ENCODE peak calls at places on chromosomes 1 and 21, in seven cellular contexts. One of them, this sample, is unnamed.

GRCh38 chr1:199079994-199080393 is 441.2 kb downstream of the PTPRC start:
- DNase-seq in endodermal cell: no peak
- DNase-seq in heart right ventricle: no peak
- DNase-seq in CD8-positive, alpha-beta T cell: no peak
- DNase-seq in IMR-90: no peak
- DNase-seq in colonic mucosa: no peak
- DNase-seq in SJCRH30: no peak
- DNase-seq in this sample: no peak

GRCh38 chr1:11719313-11720032 is 16.5 kb upstream of the AGTRAP start:
- DNase-seq in IMR-90: peak
- DNase-seq in CD8-positive, alpha-beta T cell: peak
- DNase-seq in endodermal cell: peak
- DNase-seq in SJCRH30: peak
- DNase-seq in colonic mucosa: peak
- DNase-seq in heart right ventricle: peak
- DNase-seq in this sample: peak

GRCh38 chr1:61079276-61079897 is 3.0 kb upstream of the NFIA start:
- DNase-seq in endodermal cell: no peak
- DNase-seq in heart right ventricle: no peak
- DNase-seq in SJCRH30: peak
- DNase-seq in CD8-positive, alpha-beta T cell: no peak
- DNase-seq in IMR-90: no peak
- DNase-seq in colonic mucosa: peak
- DNase-seq in this sample: no peak

GRCh38 chr1:36149237-36149972 is at the start of gene TRAPPC3:
- DNase-seq in IMR-90: peak
- DNase-seq in heart right ventricle: peak
- DNase-seq in SJCRH30: peak
- DNase-seq in colonic mucosa: peak
- DNase-seq in endodermal cell: peak
- DNase-seq in CD8-positive, alpha-beta T cell: peak
- DNase-seq in this sample: peak

GRCh38 chr1:59669752-59670312 is 144.9 kb upstream of the HOOK1 start:
- DNase-seq in colonic mucosa: no peak
- DNase-seq in endodermal cell: peak
- DNase-seq in IMR-90: peak
- DNase-seq in CD8-positive, alpha-beta T cell: no peak
- DNase-seq in SJCRH30: peak
- DNase-seq in heart right ventricle: peak
- DNase-seq in this sample: no peak

GRCh38 chr1:191831572-191831971 is 326.7 kb upstream of the RGS18 start:
- DNase-seq in IMR-90: no peak
- DNase-seq in endodermal cell: no peak
- DNase-seq in SJCRH30: no peak
- DNase-seq in CD8-positive, alpha-beta T cell: no peak
- DNase-seq in heart right ventricle: no peak
- DNase-seq in colonic mucosa: no peak
- DNase-seq in this sample: no peak

GRCh38 chr1:39283858-39284257 is 79.4 kb downstream of the MACF1 start:
- DNase-seq in CD8-positive, alpha-beta T cell: no peak
- DNase-seq in colonic mucosa: no peak
- DNase-seq in SJCRH30: no peak
- DNase-seq in IMR-90: no peak
- DNase-seq in heart right ventricle: no peak
- DNase-seq in endodermal cell: no peak
- DNase-seq in this sample: no peak

GRCh38 chr21:45799765-45800338 is 156.3 kb downstream of the PCBP3 start:
- DNase-seq in SJCRH30: no peak
- DNase-seq in heart right ventricle: no peak
- DNase-seq in IMR-90: no peak
- DNase-seq in colonic mucosa: no peak
- DNase-seq in CD8-positive, alpha-beta T cell: no peak
- DNase-seq in endodermal cell: no peak
- DNase-seq in this sample: no peak

GRCh38 chr1:228513244-228513900 is 26.2 kb downstream of the RNF187 start:
- DNase-seq in CD8-positive, alpha-beta T cell: no peak
- DNase-seq in endodermal cell: no peak
- DNase-seq in IMR-90: no peak
- DNase-seq in colonic mucosa: no peak
- DNase-seq in SJCRH30: no peak
- DNase-seq in heart right ventricle: no peak
- DNase-seq in this sample: no peak

GRCh38 chr21:40047993-40048730 is 180.9 kb downstream of the PCP4 start:
- DNase-seq in heart right ventricle: no peak
- DNase-seq in endodermal cell: no peak
- DNase-seq in IMR-90: no peak
- DNase-seq in CD8-positive, alpha-beta T cell: no peak
- DNase-seq in colonic mucosa: no peak
- DNase-seq in SJCRH30: no peak
- DNase-seq in this sample: no peak

GRCh38 chr21:41186763-41187536 is 19.0 kb downstream of the BACE2 start:
- DNase-seq in heart right ventricle: no peak
- DNase-seq in CD8-positive, alpha-beta T cell: no peak
- DNase-seq in IMR-90: no peak
- DNase-seq in SJCRH30: no peak
- DNase-seq in colonic mucosa: no peak
- DNase-seq in endodermal cell: peak
- DNase-seq in this sample: no peak

GRCh38 chr1:182495693-182496092 is 45.7 kb downstream of the RGSL1 start:
- DNase-seq in colonic mucosa: no peak
- DNase-seq in endodermal cell: no peak
- DNase-seq in IMR-90: no peak
- DNase-seq in heart right ventricle: no peak
- DNase-seq in CD8-positive, alpha-beta T cell: no peak
- DNase-seq in SJCRH30: no peak
- DNase-seq in this sample: no peak

GRCh38 chr1:186086583-186086982 is 288.5 kb downstream of the TPR start:
- DNase-seq in colonic mucosa: no peak
- DNase-seq in heart right ventricle: no peak
- DNase-seq in IMR-90: no peak
- DNase-seq in SJCRH30: no peak
- DNase-seq in endodermal cell: no peak
- DNase-seq in CD8-positive, alpha-beta T cell: no peak
- DNase-seq in this sample: no peak

GRCh38 chr1:11700655-11701467 is 9.4 kb downstream of the DRAXIN start:
- DNase-seq in heart right ventricle: no peak
- DNase-seq in endodermal cell: no peak
- DNase-seq in colonic mucosa: no peak
- DNase-seq in IMR-90: no peak
- DNase-seq in SJCRH30: peak
- DNase-seq in CD8-positive, alpha-beta T cell: no peak
- DNase-seq in this sample: no peak

GRCh38 chr1:145872421-145872891 is 13.2 kb downstream of the ANKRD35 start:
- DNase-seq in SJCRH30: no peak
- DNase-seq in heart right ventricle: peak
- DNase-seq in colonic mucosa: peak
- DNase-seq in CD8-positive, alpha-beta T cell: no peak
- DNase-seq in endodermal cell: peak
- DNase-seq in IMR-90: peak
- DNase-seq in this sample: peak

GRCh38 chr1:68147534-68147933 is 84.8 kb downstream of the WLS start:
- DNase-seq in heart right ventricle: no peak
- DNase-seq in colonic mucosa: no peak
- DNase-seq in endodermal cell: peak
- DNase-seq in IMR-90: no peak
- DNase-seq in CD8-positive, alpha-beta T cell: no peak
- DNase-seq in SJCRH30: no peak
- DNase-seq in this sample: no peak

GRCh38 chr1:212638419-212639151 is 30.0 kb downstream of the ATF3 start:
- DNase-seq in SJCRH30: no peak
- DNase-seq in endodermal cell: no peak
- DNase-seq in IMR-90: peak
- DNase-seq in heart right ventricle: peak
- DNase-seq in CD8-positive, alpha-beta T cell: no peak
- DNase-seq in colonic mucosa: no peak
- DNase-seq in this sample: no peak

GRCh38 chr1:198922638-198923430 is 284.0 kb downstream of the PTPRC start:
- DNase-seq in IMR-90: no peak
- DNase-seq in endodermal cell: no peak
- DNase-seq in colonic mucosa: no peak
- DNase-seq in heart right ventricle: no peak
- DNase-seq in SJCRH30: no peak
- DNase-seq in CD8-positive, alpha-beta T cell: no peak
- DNase-seq in this sample: no peak

GRCh38 chr1:26401891-26402290 is 8.7 kb upstream of the LIN28A start:
- DNase-seq in colonic mucosa: no peak
- DNase-seq in IMR-90: no peak
- DNase-seq in endodermal cell: no peak
- DNase-seq in CD8-positive, alpha-beta T cell: no peak
- DNase-seq in SJCRH30: no peak
- DNase-seq in heart right ventricle: no peak
- DNase-seq in this sample: no peak

GRCh38 chr1:159598196-159598595 is 10.6 kb downstream of the APCS start:
- DNase-seq in endodermal cell: no peak
- DNase-seq in colonic mucosa: no peak
- DNase-seq in SJCRH30: peak
- DNase-seq in CD8-positive, alpha-beta T cell: no peak
- DNase-seq in heart right ventricle: no peak
- DNase-seq in IMR-90: peak
- DNase-seq in this sample: no peak
- H3K27ac ChIP-seq in endodermal cell: no peak
- H3K27ac ChIP-seq in colonic mucosa: no peak
- H3K27ac ChIP-seq in SJCRH30: peak
- H3K27ac ChIP-seq in CD8-positive, alpha-beta T cell: no peak
- H3K27ac ChIP-seq in heart right ventricle: no peak
- H3K27ac ChIP-seq in IMR-90: peak
- H3K27ac ChIP-seq in this sample: no peak

DNA sequence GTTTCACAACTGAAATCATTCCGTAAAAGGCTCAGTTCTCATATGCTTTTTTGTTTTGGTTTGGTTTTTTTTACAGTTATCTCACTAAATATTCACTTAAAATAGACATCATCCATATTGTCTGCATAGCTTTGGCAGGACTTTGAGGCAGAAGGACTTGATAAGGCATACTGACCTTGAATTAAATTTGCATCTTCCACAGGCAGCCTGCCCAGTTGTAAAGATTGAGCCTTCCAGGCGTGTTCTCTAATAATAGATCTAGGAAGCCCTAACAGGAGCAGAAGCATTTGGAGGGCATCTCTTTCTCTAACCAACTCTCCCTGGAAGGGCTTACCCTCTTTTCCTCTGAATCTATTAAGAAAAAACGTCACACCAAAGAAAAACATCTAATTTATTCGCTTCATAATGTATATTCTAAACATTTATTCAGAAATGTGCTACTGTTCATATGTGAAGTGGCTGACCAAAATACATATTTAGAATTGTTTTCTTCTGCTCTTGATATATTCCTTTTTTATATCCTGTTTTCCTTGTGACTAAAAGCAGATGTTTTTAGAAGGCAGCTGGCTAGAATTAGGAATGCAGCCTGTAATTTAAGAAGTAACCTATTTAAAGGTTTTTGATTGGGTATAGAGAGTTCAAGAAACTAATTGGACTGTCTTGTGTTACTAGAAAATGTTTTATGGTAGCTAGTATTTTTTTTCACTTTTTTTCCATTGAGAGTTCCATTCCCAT is 20.2 kb downstream of the DESI2 start:
- DNase-seq in endodermal cell: no peak
- DNase-seq in SJCRH30: no peak
- DNase-seq in heart right ventricle: peak
- DNase-seq in IMR-90: peak
- DNase-seq in CD8-positive, alpha-beta T cell: no peak
- DNase-seq in colonic mucosa: no peak
- DNase-seq in this sample: no peak
- H3K27ac ChIP-seq in endodermal cell: no peak
- H3K27ac ChIP-seq in SJCRH30: peak
- H3K27ac ChIP-seq in heart right ventricle: peak
- H3K27ac ChIP-seq in IMR-90: no peak
- H3K27ac ChIP-seq in CD8-positive, alpha-beta T cell: no peak
- H3K27ac ChIP-seq in colonic mucosa: no peak
- H3K27ac ChIP-seq in this sample: peak

DNA sequence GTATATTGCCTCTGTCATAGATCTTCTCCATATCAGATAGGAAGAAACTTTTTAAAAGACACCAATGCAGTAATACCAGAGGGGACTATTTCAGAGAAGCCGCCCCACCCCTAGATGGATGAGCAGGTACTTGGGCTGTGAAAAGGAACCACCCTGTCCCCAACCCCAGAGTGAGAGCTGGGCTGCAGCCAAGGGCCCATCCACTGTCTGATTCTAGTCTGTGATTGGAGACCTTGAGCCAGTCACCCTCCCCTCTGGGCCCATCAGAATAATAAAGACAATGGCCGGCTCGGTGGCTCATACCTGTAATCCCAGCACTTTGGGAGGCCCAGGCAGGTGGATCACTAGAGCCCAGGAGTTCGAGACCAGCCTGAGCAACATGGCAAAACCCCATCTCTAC is 5.0 kb downstream of the CLEC20A start:
- DNase-seq in endodermal cell: no peak
- DNase-seq in heart right ventricle: no peak
- DNase-seq in colonic mucosa: no peak
- DNase-seq in SJCRH30: no peak
- DNase-seq in IMR-90: no peak
- DNase-seq in CD8-positive, alpha-beta T cell: no peak
- DNase-seq in this sample: peak
- H3K27ac ChIP-seq in endodermal cell: no peak
- H3K27ac ChIP-seq in heart right ventricle: no peak
- H3K27ac ChIP-seq in colonic mucosa: no peak
- H3K27ac ChIP-seq in SJCRH30: no peak
- H3K27ac ChIP-seq in IMR-90: no peak
- H3K27ac ChIP-seq in CD8-positive, alpha-beta T cell: no peak
- H3K27ac ChIP-seq in this sample: no peak

GRCh38 chr1:29094433-29094832 is 29.3 kb downstream of the TMEM200B start:
- DNase-seq in colonic mucosa: no peak
- DNase-seq in endodermal cell: no peak
- DNase-seq in IMR-90: no peak
- DNase-seq in heart right ventricle: no peak
- DNase-seq in SJCRH30: no peak
- DNase-seq in CD8-positive, alpha-beta T cell: no peak
- DNase-seq in this sample: no peak

GRCh38 chr1:29100487-29100886 is 23.2 kb downstream of the TMEM200B start:
- DNase-seq in IMR-90: no peak
- DNase-seq in colonic mucosa: no peak
- DNase-seq in heart right ventricle: no peak
- DNase-seq in SJCRH30: no peak
- DNase-seq in endodermal cell: no peak
- DNase-seq in CD8-positive, alpha-beta T cell: no peak
- DNase-seq in this sample: no peak

GRCh38 chr1:29096255-29096896 is 27.3 kb downstream of the TMEM200B start:
- DNase-seq in IMR-90: no peak
- DNase-seq in colonic mucosa: no peak
- DNase-seq in endodermal cell: no peak
- DNase-seq in CD8-positive, alpha-beta T cell: no peak
- DNase-seq in SJCRH30: no peak
- DNase-seq in heart right ventricle: no peak
- DNase-seq in this sample: no peak

GRCh38 chr1:29094954-29095353 is 28.7 kb downstream of the TMEM200B start:
- DNase-seq in SJCRH30: no peak
- DNase-seq in CD8-positive, alpha-beta T cell: no peak
- DNase-seq in heart right ventricle: no peak
- DNase-seq in endodermal cell: no peak
- DNase-seq in IMR-90: no peak
- DNase-seq in colonic mucosa: no peak
- DNase-seq in this sample: no peak

DNA sequence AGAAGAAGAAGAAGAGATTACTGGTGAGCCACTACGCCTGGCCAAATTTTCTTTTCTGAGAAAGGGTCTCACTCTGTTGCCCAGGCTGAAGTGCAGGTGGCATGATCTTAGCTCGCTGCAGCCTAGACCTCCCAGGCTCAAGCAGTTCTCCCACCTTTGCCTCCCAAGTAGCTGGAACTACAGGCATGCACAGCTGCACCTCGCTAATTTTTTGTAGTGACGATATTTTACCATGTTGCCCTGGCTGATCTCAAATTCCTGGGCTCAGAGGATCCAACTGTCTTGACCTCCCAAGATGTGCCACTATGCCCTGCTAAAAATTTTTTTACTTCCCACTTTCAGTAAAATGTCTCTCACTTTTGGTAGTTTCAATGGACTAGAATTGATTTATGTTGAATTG is 24.4 kb downstream of the TMEM200B start:
- DNase-seq in IMR-90: no peak
- DNase-seq in SJCRH30: peak
- DNase-seq in colonic mucosa: no peak
- DNase-seq in heart right ventricle: no peak
- DNase-seq in endodermal cell: no peak
- DNase-seq in CD8-positive, alpha-beta T cell: no peak
- DNase-seq in this sample: no peak
- H3K27ac ChIP-seq in IMR-90: no peak
- H3K27ac ChIP-seq in SJCRH30: peak
- H3K27ac ChIP-seq in colonic mucosa: no peak
- H3K27ac ChIP-seq in heart right ventricle: no peak
- H3K27ac ChIP-seq in endodermal cell: no peak
- H3K27ac ChIP-seq in CD8-positive, alpha-beta T cell: no peak
- H3K27ac ChIP-seq in this sample: no peak